ENCODE peak calls at places on chromosomes 2 and 18, in four cellular contexts. A is small intestine, K is GM23248, F is neuronal stem cell. L is an unnamed sample. For H3K4me1, the result is how much of the 10 kb centered on the place peaks cover.

GRCh38 chr18:37483221-37483971 is 82.2 kb downstream of the CELF4 start:
- DNase-seq in K (peak), F (peak), A (peak), L (no peak)

GRCh38 chr2:210752532-210752931 is 196.1 kb downstream of the CPS1 start:
- DNase-seq in A (no peak), K (no peak), F (no peak), L (no peak)

GRCh38 chr2:122543815-122544214 is 788.4 kb downstream of the TSN start:
- DNase-seq in K (peak), F (no peak), A (no peak), L (no peak)

GRCh38 chr2:171025199-171025598 is 96.1 kb downstream of the GORASP2 start:
- DNase-seq in A (peak), K (no peak), F (no peak), L (no peak)

GRCh38 chr2:207768168-207768890 is 1.4 kb downstream of the FZD5 start:
- DNase-seq in K (peak), F (peak), A (no peak), L (peak)

GRCh38 chr2:12424219-12424618 is 292.5 kb upstream of the TRIB2 start:
- DNase-seq in A (no peak), K (peak), F (no peak), L (no peak)

GRCh38 chr2:227933891-227934290 is 62.5 kb downstream of the DAW1 start:
- DNase-seq in A (no peak), K (no peak), F (peak), L (no peak)

GRCh38 chr2:65934992-65935629 is 499.8 kb upstream of the MEIS1 start:
- DNase-seq in F (no peak), A (no peak), K (no peak), L (no peak)

GRCh38 chr2:79512442-79513401 is at the start of gene CTNNA2:
- DNase-seq in F (peak), K (peak), A (peak), L (peak)

GRCh38 chr2:1935476-1935875 is 191.2 kb upstream of the PXDN start:
- DNase-seq in A (no peak), F (no peak), K (no peak), L (no peak)

GRCh38 chr18:35695803-35696202 is 114.3 kb downstream of the GALNT1 start:
- DNase-seq in F (no peak), A (peak), K (no peak), L (no peak)

GRCh38 chr2:107553045-107553444 is 273.6 kb upstream of the RGPD4 start:
- DNase-seq in F (no peak), K (no peak), A (no peak), L (no peak)

GRCh38 chr2:203126971-203127370 is 111.8 kb upstream of the CYP20A1 start:
- DNase-seq in A (no peak), K (peak), F (no peak), L (no peak)

GRCh38 chr2:42929985-42930581 is 137.7 kb upstream of the HAAO start:
- DNase-seq in K (peak), A (no peak), F (no peak), L (no peak)

GRCh38 chr2:42931818-42932195 is 139.4 kb upstream of the HAAO start:
- DNase-seq in A (no peak), K (no peak), F (no peak), L (no peak)

GRCh38 chr2:42929577-42929984 is 137.2 kb upstream of the HAAO start:
- DNase-seq in F (no peak), K (no peak), A (no peak), L (no peak)

GRCh38 chr2:42932271-42933151 is 140.1 kb upstream of the HAAO start:
- DNase-seq in A (no peak), K (no peak), F (no peak), L (no peak)

GRCh38 chr2:42931147-42931817 is 138.9 kb upstream of the HAAO start:
- DNase-seq in F (no peak), A (no peak), K (peak), L (no peak)
- H3K4me1 ChIP-seq in F (under half), A (under half), K (under half), L (under half)

DNA sequence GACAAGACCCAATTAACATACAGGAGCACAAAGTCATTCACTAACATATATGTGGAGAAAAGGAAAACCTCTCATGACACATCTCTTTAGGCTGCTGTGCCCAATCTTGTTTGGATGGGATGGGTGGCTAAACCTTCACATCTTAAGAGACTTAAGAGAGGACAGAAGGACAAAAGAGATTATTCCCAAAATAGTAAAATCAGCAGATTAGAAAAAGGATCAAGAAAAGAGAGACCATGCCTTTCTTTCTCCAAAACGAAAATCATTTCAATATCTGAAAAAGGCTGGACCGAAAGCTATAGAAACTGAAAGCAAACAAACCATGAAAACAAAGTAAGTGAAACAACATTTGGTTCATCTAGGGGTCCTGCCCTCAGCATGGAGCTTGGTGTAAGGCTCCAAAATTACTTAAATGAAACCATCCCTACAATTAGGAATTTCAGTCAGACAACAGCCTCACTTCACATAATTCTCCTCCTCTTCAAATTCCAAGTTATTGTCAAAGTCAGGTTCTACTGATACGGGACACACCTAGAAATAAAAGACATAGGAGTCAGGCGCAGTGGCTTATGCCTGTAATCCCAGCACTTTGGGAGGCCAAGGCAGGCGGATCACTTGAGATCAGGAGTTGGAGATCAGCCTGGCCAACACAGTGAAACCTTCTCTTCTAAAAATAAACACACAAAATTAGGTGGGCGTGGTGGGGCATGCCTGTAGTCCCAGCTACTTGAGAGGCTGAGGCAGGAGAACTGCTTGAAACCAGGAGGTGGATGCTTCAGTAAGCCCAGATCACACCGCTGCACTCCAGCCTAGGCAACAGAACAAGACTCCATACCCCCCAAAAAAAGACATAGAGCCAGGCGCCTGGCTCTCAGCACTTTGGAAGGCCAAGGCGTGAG is 5.2 kb downstream of the STARD7 start:
- DNase-seq in K (peak), F (no peak), A (peak), L (no peak)
- H3K4me3 ChIP-seq in K (peak), F (no peak), A (no peak), L (no peak)

GRCh38 chr2:130825231-130825971 is 11.3 kb upstream of the ARHGEF4 start:
- DNase-seq in F (no peak), K (no peak), A (no peak), L (no peak)

GRCh38 chr2:130824492-130825061 is 12.1 kb upstream of the ARHGEF4 start:
- DNase-seq in F (no peak), A (peak), K (peak), L (no peak)

GRCh38 chr2:130826821-130827501 is 9.8 kb upstream of the ARHGEF4 start:
- DNase-seq in F (no peak), A (no peak), K (no peak), L (no peak)

GRCh38 chr2:130826419-130826818 is 10.3 kb upstream of the ARHGEF4 start:
- DNase-seq in K (no peak), A (no peak), F (no peak), L (no peak)

DNA sequence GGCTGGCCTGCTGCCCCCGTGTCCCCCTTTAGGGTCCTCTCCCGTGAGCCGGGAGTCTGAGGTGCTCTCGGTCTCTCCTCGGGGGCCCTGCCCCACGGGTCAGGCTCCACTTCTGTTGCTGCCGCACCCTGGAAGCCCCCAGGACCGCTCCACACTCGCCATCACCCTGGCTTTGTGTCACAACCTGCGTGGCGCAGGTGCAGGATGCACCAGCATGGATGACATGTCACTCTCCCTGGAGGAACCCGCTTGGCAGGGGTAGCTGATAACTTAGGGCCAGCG is 10.8 kb upstream of the ARHGEF4 start:
- DNase-seq in K (no peak), F (no peak), A (no peak), L (peak)
- H3K4me1 ChIP-seq in K (under half), F (half or more), A (under half), L (under half)

DNA sequence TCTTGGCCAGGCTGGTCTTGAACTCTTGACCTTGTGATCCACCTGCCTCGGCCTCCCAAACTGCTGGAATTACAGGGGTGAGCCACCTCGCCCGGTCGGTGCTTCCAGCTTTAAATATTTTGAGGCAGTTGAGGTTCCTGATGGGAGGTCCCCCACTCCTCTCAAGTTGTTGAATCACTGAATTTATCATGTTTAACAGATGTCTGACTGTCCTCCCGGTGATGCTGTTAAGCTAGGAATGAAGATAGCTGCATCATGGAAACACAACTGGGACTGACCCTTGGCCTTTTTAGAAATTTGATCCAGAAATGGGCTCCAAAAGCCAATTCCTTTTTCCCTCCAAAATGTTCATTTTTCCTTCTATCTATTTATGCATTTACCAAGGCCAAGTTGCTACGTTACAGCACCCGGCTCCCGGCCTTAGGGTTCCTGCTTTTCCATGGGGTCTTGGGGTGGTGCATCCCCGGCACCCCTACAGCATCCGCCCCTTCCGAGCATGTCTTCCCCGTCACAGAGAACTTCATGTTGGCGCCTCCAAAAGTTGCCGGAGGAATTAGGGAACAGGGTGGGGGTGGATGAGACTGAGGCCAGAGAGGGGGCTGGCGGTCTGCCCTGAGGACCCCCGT is 43.9 kb downstream of the PAX8 start:
- DNase-seq in A (no peak), K (peak), F (no peak), L (no peak)
- H3K4me3 ChIP-seq in A (no peak), K (peak), F (no peak), L (peak)

DNA sequence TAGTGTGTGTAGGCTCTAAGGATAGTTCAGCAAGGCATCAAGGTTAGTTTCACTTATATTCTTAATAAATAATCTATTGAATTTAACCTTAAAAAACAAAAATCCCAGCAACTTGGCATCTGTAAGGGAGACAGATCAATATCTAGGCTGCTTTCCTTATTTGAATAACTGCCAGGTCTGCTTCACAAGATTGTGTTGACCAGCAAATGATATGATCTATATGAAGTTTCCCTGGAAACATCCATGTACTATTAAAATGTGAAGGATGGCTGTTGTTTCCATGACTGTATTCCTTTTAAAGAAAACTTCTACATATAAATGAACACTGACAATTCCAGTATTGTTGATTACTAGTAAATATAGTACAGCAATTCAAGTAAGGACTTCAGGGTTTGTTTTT is 109.4 kb downstream of the SPTBN1 start:
- DNase-seq in A (no peak), F (no peak), K (no peak), L (no peak)
- H3K4me1 ChIP-seq in A (under half), F (under half), K (under half), L (half or more)